ENCODE peak calls at places on chromosomes 6 and 20, in five cellular contexts. C is uterus, E is thyroid gland, A is A549, O is prostate gland. B is an unnamed sample.
A peak's percentile ranks its signal among the peaks of the same experiment; 100 is the strongest.

GRCh38 chr20:11755071-11755881 is 162.4 kb upstream of the BTBD3 start:
- DNase-seq in E (no peak), C (peak; percentile 15), O (no peak), A (no peak), B (no peak)

GRCh38 chr6:108736832-108737231 is 111.4 kb upstream of the ARMC2 start:
- DNase-seq in A (peak; percentile 26), O (no peak), E (no peak), C (no peak), B (no peak)

GRCh38 chr6:10968776-10969175 is 75.3 kb downstream of the ELOVL2 start:
- DNase-seq in A (no peak), C (no peak), O (no peak), E (no peak), B (no peak)

GRCh38 chr20:57162253-57162652 is 104.2 kb downstream of the BMP7 start:
- DNase-seq in E (peak; percentile 58), O (no peak), C (no peak), A (no peak), B (no peak)

GRCh38 chr6:170222498-170223471 is 68.1 kb downstream of the DLL1 start:
- DNase-seq in E (no peak), C (peak; percentile 16), O (peak; percentile 3), A (no peak), B (no peak)

GRCh38 chr20:62001178-62001715 is 64.4 kb downstream of the TAF4 start:
- DNase-seq in C (no peak), O (no peak), A (no peak), E (no peak), B (no peak)

GRCh38 chr6:134427721-134428120 is 109.8 kb upstream of the SGK1 start:
- DNase-seq in O (no peak), A (no peak), C (no peak), E (no peak), B (no peak)

GRCh38 chr6:2861071-2861821 is 19.6 kb upstream of the SERPINB1 start:
- DNase-seq in C (no peak), O (no peak), E (no peak), A (no peak), B (no peak)

GRCh38 chr20:3616250-3616649 is 46.9 kb downstream of the GFRA4 start:
- DNase-seq in O (peak; percentile 11), C (no peak), E (peak; percentile 97), A (no peak), B (no peak)

GRCh38 chr6:16130437-16130891 is 1.6 kb downstream of the MYLIP start:
- DNase-seq in E (peak; percentile 37), O (peak; percentile 12), A (no peak), C (no peak), B (no peak)

GRCh38 chr6:168451805-168452204 is 10.8 kb downstream of the SMOC2 start:
- DNase-seq in A (no peak), E (no peak), O (no peak), C (no peak), B (no peak)

DNA sequence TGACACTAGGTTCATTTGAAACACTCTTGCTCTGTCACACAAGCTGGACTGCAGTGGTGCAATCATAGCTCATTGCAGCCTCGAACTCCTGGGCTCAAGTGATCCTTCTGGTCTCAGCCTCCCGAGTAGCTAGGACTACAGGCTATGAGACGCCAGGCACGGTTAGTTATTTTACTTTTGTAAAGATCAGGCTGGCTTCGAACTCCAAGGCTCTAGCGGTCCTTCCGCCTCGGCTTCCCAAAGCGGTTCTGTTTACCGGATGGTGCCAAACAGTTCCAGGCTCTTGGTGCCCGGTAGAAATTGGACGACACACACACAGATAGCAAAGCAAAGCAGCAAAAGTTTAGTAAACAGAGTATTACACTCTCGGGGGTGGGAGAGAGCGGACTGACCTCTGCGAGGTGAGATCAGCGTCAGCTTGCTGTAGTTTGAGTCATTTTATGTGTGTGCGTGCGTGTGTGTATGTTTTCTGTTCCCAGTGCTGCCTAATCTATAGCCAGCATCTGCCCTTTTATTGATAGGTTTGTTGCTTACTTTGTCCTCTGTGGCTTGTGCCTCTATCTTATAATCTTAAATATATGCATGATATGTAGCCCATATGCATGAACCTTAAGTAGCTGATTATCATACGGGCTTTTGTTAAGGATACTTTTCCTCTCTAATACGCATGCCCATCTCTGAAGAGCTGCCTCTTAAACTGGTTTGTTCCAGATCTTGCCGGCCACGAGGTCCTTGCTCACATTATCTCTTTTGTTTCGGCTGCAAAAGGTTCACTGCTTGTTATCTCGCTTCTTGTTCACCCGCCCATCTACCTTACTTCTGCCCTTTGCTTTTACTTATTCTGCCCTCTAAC is 75.2 kb downstream of the OR2B2 start:
- DNase-seq in O (peak; percentile 73), C (peak; percentile 46), E (peak; percentile 71), A (no peak), B (no peak)
- TF ChIP-seq POLR2A in O (peak; percentile 15), C (peak; percentile 53), E (peak; percentile 77), A (no peak), B (no peak)

DNA sequence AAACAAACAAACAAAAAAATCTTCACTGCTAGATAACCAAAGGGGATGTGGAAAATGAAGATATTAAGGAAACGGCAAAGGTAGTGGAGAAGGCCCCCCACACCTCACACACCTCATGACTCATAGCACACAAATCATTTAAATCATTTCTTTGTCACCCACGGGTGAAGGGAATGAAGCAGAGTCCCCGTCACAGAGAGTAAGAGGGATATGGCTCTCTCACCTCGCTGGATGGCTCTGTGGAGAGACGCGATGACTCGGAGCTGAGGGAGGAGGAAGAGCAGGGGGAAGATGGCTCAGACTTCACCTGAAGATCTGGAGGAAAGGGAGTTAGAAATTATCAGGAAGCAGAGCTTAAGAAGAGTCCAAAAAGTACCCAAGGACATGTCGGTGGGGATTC is 1.2 kb downstream of the ATF6B start:
- DNase-seq in E (no peak), O (no peak), C (no peak), A (no peak), B (no peak)
- TF ChIP-seq POLR2A in E (no peak), O (no peak), C (no peak), A (no peak), B (no peak)

GRCh38 chr20:53829706-53830521 is 236.3 kb upstream of the ZNF217 start:
- DNase-seq in C (no peak), O (no peak), E (peak; percentile 63), A (no peak), B (no peak)

GRCh38 chr20:53827996-53828672 is 234.5 kb upstream of the ZNF217 start:
- DNase-seq in A (no peak), E (no peak), O (peak; percentile 67), C (no peak), B (no peak)

GRCh38 chr20:53828673-53829085 is 235.0 kb upstream of the ZNF217 start:
- DNase-seq in C (peak; percentile 35), E (peak; percentile 22), O (peak; percentile 46), A (peak; percentile 60), B (no peak)

GRCh38 chr20:53827292-53827995 is 233.8 kb upstream of the ZNF217 start:
- DNase-seq in C (no peak), O (no peak), E (no peak), A (no peak), B (no peak)

GRCh38 chr20:53829086-53829703 is 235.6 kb upstream of the ZNF217 start:
- DNase-seq in O (no peak), A (peak; percentile 77), C (no peak), E (no peak), B (peak; percentile 29)
- TF ChIP-seq POLR2A in O (no peak), A (no peak), C (no peak), E (peak; percentile 32), B (peak; percentile 42)

GRCh38 chr6:46129634-46130505 is at the start of gene ENPP4:
- DNase-seq in E (peak; percentile 90), A (peak; percentile 91), O (peak; percentile 91), C (peak; percentile 73), B (peak; percentile 78)
- TF ChIP-seq POLR2A in E (peak; percentile 82), A (no peak), O (peak; percentile 81), C (peak; percentile 56), B (peak; percentile 93)

GRCh38 chr6:112253505-112253841 is 894 bp downstream of the LAMA4 start:
- DNase-seq in O (no peak), C (no peak), A (peak; percentile 5), E (no peak), B (no peak)

GRCh38 chr6:112254921-112255320 is 554 bp upstream of the LAMA4 start:
- DNase-seq in E (no peak), A (no peak), C (no peak), O (no peak), B (no peak)

GRCh38 chr6:112251170-112251945 is 3.0 kb downstream of the LAMA4 start:
- DNase-seq in O (no peak), E (peak; percentile 32), A (no peak), C (peak; percentile 76), B (peak; percentile 65)

GRCh38 chr6:112252571-112253504 is 1.5 kb downstream of the LAMA4 start:
- DNase-seq in A (no peak), C (no peak), E (no peak), O (no peak), B (no peak)

GRCh38 chr6:112253842-112254816 is at the start of gene LAMA4:
- DNase-seq in A (peak; percentile 5), O (no peak), E (peak; percentile 61), C (peak; percentile 67), B (no peak)
- TF ChIP-seq POLR2A in A (no peak), O (peak; percentile 45), E (peak; percentile 49), C (peak; percentile 42), B (peak; percentile 24)

DNA sequence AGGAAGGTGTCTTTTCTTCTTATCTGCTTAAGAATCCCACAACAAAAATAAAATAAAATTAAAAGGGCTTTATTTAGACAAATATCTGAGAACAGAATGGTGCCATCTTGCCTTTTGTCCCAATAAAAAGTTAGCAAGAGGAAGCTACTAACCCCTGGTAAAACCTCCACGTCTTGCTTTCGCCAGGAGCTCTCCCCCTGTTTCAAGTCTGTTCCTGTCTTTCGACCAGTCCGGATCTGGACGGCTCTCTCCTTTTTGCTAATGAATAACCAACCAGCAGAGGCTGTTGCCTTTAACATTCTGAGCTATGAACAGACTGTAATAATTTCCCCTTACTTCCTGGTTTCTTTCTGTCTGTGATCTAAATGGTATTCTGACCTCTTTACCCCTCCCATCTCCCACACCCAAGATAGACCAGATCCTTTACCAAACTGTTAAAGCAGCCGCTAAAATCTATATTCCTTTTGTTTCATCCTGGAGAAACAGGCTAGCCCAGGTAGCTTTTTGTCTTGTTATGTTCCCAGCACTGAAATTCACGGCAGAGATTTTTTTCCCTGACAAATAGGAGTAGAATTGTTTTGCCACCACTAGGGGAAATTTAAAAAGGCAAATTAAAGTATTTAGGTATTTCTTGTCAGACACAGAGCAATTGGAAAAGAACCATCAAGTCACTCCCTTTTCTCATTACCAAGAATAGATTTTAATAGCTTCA is at the start of gene FRK:
- DNase-seq in O (peak; percentile 76), C (no peak), E (no peak), A (peak; percentile 32), B (peak; percentile 15)
- TF ChIP-seq POLR2A in O (peak; percentile 31), C (no peak), E (no peak), A (peak; percentile 35), B (peak; percentile 25)

DNA sequence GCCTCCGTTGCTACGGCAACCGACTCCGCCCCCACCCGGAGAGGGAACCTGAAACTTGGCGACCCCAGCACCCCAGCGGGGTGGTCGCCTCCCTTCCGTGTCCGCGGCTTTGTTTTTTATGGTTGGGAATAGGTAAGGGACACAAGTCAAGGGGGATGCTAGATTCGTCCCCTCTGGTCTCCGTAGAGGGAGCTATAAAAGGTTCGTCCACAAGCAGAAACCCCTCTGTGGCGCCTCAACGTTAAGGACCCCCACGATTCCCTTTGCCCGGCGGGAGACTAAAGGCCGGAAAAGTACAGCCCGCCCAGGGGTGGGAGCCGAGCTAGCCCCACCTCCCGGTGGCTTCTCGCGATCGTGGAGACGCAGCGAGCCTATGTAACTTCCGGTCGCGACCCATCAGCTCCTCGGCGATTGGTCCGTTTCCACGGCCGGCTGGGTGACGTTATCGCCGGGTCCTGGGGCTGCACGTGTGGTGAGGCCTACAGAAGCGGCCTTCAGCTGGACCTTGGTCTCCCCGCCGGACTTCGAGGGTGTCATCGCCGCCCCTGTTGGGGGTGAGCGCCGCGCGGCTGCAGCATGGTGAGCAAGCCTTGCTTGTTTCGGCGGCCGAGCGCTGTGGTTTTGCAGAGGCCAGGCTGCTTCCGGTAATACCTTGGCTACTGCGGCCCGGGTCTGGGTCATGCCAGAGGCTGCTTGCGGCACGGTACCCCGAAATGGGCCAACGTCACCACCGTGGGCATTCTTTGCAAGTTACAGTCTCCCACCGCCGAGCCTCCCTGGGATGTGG is at the start of gene LTV1:
- DNase-seq in O (peak; percentile 96), E (peak; percentile 96), A (peak; percentile 91), C (peak; percentile 97), B (peak; percentile 94)
- TF ChIP-seq POLR2A in O (peak; percentile 38), E (peak; percentile 81), A (peak; percentile 39), C (peak; percentile 63), B (peak; percentile 51)